ENCODE peak calls at places on chromosome 15, in seven cellular contexts. S is B cell, D is GM19239, W is COR-L47, H is HL-60, M is dermis blood vessel endothelial cell, P is M059J. C is an unnamed sample.

GRCh38 chr15:56341201-56341600 is 24.0 kb upstream of the TEX9 start:
- DNase-seq in P (peak), W (no peak), H (no peak), D (no peak), S (no peak), M (no peak), C (no peak)

GRCh38 chr15:34754171-34754580 is 622 bp downstream of the GJD2 start:
- DNase-seq in S (no peak), M (no peak), H (no peak), D (no peak), P (no peak), W (no peak), C (no peak)

GRCh38 chr15:56077071-56077470 is 83.7 kb upstream of the NEDD4 start:
- DNase-seq in S (no peak), W (no peak), D (no peak), M (no peak), P (no peak), H (no peak), C (no peak)

GRCh38 chr15:89776274-89777072 is at the start of gene MESP2:
- DNase-seq in D (peak), H (peak), S (peak), P (peak), W (peak), M (peak), C (no peak)

GRCh38 chr15:99084965-99085364 is 19.9 kb upstream of the SYNM start:
- DNase-seq in P (no peak), M (no peak), W (no peak), H (no peak), D (no peak), S (no peak), C (no peak)

GRCh38 chr15:43095243-43095642 is 10.6 kb downstream of the UBR1 start:
- DNase-seq in P (peak), M (no peak), W (no peak), H (no peak), D (no peak), S (no peak), C (no peak)

GRCh38 chr15:89161666-89162065 is 59.7 kb downstream of the RLBP1 start:
- DNase-seq in S (no peak), M (no peak), H (no peak), W (no peak), D (no peak), P (no peak), C (no peak)

GRCh38 chr15:39979606-39980005 is 45.7 kb downstream of the EIF2AK4 start:
- DNase-seq in M (no peak), H (no peak), S (no peak), D (no peak), W (no peak), P (no peak), C (no peak)

GRCh38 chr15:68640791-68641331 is 62.1 kb downstream of the CORO2B start:
- DNase-seq in P (peak), S (no peak), D (no peak), H (no peak), M (no peak), W (peak), C (no peak)

GRCh38 chr15:67863442-67863987 is 23.7 kb upstream of the RNU6-1 start:
- DNase-seq in M (peak), S (peak), P (peak), D (peak), W (peak), H (peak), C (peak)

GRCh38 chr15:51281368-51281967 is 56.9 kb downstream of the CYP19A1 start:
- DNase-seq in D (no peak), S (no peak), W (peak), H (peak), P (peak), M (peak), C (no peak)

GRCh38 chr15:68930268-68931022 is at the start of gene SPESP1:
- DNase-seq in P (no peak), S (peak), M (peak), W (no peak), H (no peak), D (no peak), C (no peak)

GRCh38 chr15:60831540-60831939 is 352.6 kb upstream of the ICE2 start:
- DNase-seq in D (no peak), S (no peak), H (no peak), W (no peak), P (no peak), M (no peak), C (no peak)

GRCh38 chr15:62782100-62782791 is 260.3 kb upstream of the TPM1 start:
- DNase-seq in S (no peak), D (no peak), P (peak), W (peak), H (peak), M (peak), C (peak)

GRCh38 chr15:66720206-66721010 is 18.4 kb downstream of the SMAD6 start:
- DNase-seq in S (no peak), W (no peak), P (peak), M (peak), D (no peak), H (no peak), C (peak)

GRCh38 chr15:93036922-93037321 is 52.1 kb downstream of the RGMA start:
- DNase-seq in M (no peak), D (no peak), H (no peak), W (no peak), S (no peak), P (no peak), C (no peak)

GRCh38 chr15:32067115-32067514 is 36.8 kb downstream of the CHRNA7 start:
- DNase-seq in H (no peak), D (no peak), M (no peak), S (no peak), W (no peak), P (no peak), C (no peak)

C was measured in RCC 7860.